ENCODE peak calls at places on chromosomes 4 and X, in nine cellular contexts. One of them, this sample, is unnamed.

GRCh38 chr4:76212851-76213414 is 691 bp downstream of the SCARB2 start:
- DNase-seq in SJSA1: no peak
- DNase-seq in neural progenitor cell: peak
- DNase-seq in AG20443: peak
- DNase-seq in Right ventricle myocardium inferior: no peak
- DNase-seq in fibroblast of villous mesenchyme: peak
- DNase-seq in body of pancreas: no peak
- DNase-seq in MV-4-11: no peak
- DNase-seq in fibroblast of pulmonary artery: no peak
- DNase-seq in this sample: no peak

GRCh38 chrX:13938053-13938765 is 91.5 kb downstream of the GEMIN8 start:
- DNase-seq in SJSA1: no peak
- DNase-seq in neural progenitor cell: peak
- DNase-seq in AG20443: peak
- DNase-seq in Right ventricle myocardium inferior: no peak
- DNase-seq in fibroblast of villous mesenchyme: peak
- DNase-seq in body of pancreas: peak
- DNase-seq in MV-4-11: no peak
- DNase-seq in fibroblast of pulmonary artery: peak
- DNase-seq in this sample: peak

GRCh38 chr4:100093091-100093866 is 97.0 kb downstream of the DDIT4L start:
- DNase-seq in SJSA1: peak
- DNase-seq in neural progenitor cell: peak
- DNase-seq in AG20443: peak
- DNase-seq in Right ventricle myocardium inferior: peak
- DNase-seq in fibroblast of villous mesenchyme: peak
- DNase-seq in body of pancreas: peak
- DNase-seq in MV-4-11: peak
- DNase-seq in fibroblast of pulmonary artery: peak
- DNase-seq in this sample: peak

GRCh38 chr4:105520819-105521790 is 31.3 kb upstream of the ARHGEF38 start:
- DNase-seq in SJSA1: no peak
- DNase-seq in neural progenitor cell: peak
- DNase-seq in AG20443: peak
- DNase-seq in Right ventricle myocardium inferior: no peak
- DNase-seq in fibroblast of villous mesenchyme: peak
- DNase-seq in body of pancreas: peak
- DNase-seq in MV-4-11: no peak
- DNase-seq in fibroblast of pulmonary artery: peak
- DNase-seq in this sample: no peak

GRCh38 chrX:134544614-134545255 is 84.8 kb downstream of the HPRT1 start:
- DNase-seq in SJSA1: no peak
- DNase-seq in neural progenitor cell: peak
- DNase-seq in AG20443: no peak
- DNase-seq in Right ventricle myocardium inferior: peak
- DNase-seq in fibroblast of villous mesenchyme: no peak
- DNase-seq in body of pancreas: peak
- DNase-seq in MV-4-11: no peak
- DNase-seq in fibroblast of pulmonary artery: no peak
- DNase-seq in this sample: peak

GRCh38 chr4:100823066-100823992 is 305.5 kb upstream of the EMCN start:
- DNase-seq in SJSA1: no peak
- DNase-seq in neural progenitor cell: no peak
- DNase-seq in AG20443: no peak
- DNase-seq in Right ventricle myocardium inferior: no peak
- DNase-seq in fibroblast of villous mesenchyme: no peak
- DNase-seq in body of pancreas: no peak
- DNase-seq in MV-4-11: no peak
- DNase-seq in fibroblast of pulmonary artery: peak
- DNase-seq in this sample: no peak

GRCh38 chr4:152605641-152606304 is 69.9 kb upstream of the FBXW7 start:
- DNase-seq in SJSA1: no peak
- DNase-seq in neural progenitor cell: peak
- DNase-seq in AG20443: peak
- DNase-seq in Right ventricle myocardium inferior: no peak
- DNase-seq in fibroblast of villous mesenchyme: peak
- DNase-seq in body of pancreas: no peak
- DNase-seq in MV-4-11: no peak
- DNase-seq in fibroblast of pulmonary artery: peak
- DNase-seq in this sample: no peak

GRCh38 chr4:81954266-81954665 is 419.5 kb downstream of the HNRNPD start:
- DNase-seq in SJSA1: no peak
- DNase-seq in neural progenitor cell: peak
- DNase-seq in AG20443: no peak
- DNase-seq in Right ventricle myocardium inferior: no peak
- DNase-seq in fibroblast of villous mesenchyme: no peak
- DNase-seq in body of pancreas: no peak
- DNase-seq in MV-4-11: no peak
- DNase-seq in fibroblast of pulmonary artery: no peak
- DNase-seq in this sample: no peak

GRCh38 chr4:147957446-147957845 is 225.6 kb downstream of the ARHGAP10 start:
- DNase-seq in SJSA1: no peak
- DNase-seq in neural progenitor cell: no peak
- DNase-seq in AG20443: no peak
- DNase-seq in Right ventricle myocardium inferior: no peak
- DNase-seq in fibroblast of villous mesenchyme: no peak
- DNase-seq in body of pancreas: no peak
- DNase-seq in MV-4-11: no peak
- DNase-seq in fibroblast of pulmonary artery: no peak
- DNase-seq in this sample: no peak

GRCh38 chr4:152309418-152309817 is 226.5 kb downstream of the FBXW7 start:
- DNase-seq in SJSA1: no peak
- DNase-seq in neural progenitor cell: no peak
- DNase-seq in AG20443: no peak
- DNase-seq in Right ventricle myocardium inferior: no peak
- DNase-seq in fibroblast of villous mesenchyme: no peak
- DNase-seq in body of pancreas: no peak
- DNase-seq in MV-4-11: no peak
- DNase-seq in fibroblast of pulmonary artery: no peak
- DNase-seq in this sample: no peak

GRCh38 chr4:5776510-5776909 is 65.5 kb downstream of the EVC start:
- DNase-seq in SJSA1: no peak
- DNase-seq in neural progenitor cell: no peak
- DNase-seq in AG20443: no peak
- DNase-seq in Right ventricle myocardium inferior: no peak
- DNase-seq in fibroblast of villous mesenchyme: no peak
- DNase-seq in body of pancreas: no peak
- DNase-seq in MV-4-11: no peak
- DNase-seq in fibroblast of pulmonary artery: no peak
- DNase-seq in this sample: no peak

GRCh38 chr4:105186701-105187158 is 40.1 kb downstream of the TET2 start:
- DNase-seq in SJSA1: no peak
- DNase-seq in neural progenitor cell: no peak
- DNase-seq in AG20443: no peak
- DNase-seq in Right ventricle myocardium inferior: no peak
- DNase-seq in fibroblast of villous mesenchyme: peak
- DNase-seq in body of pancreas: no peak
- DNase-seq in MV-4-11: no peak
- DNase-seq in fibroblast of pulmonary artery: peak
- DNase-seq in this sample: peak

GRCh38 chr4:2871911-2872310 is 28.3 kb downstream of the ADD1 start:
- DNase-seq in SJSA1: no peak
- DNase-seq in neural progenitor cell: no peak
- DNase-seq in AG20443: no peak
- DNase-seq in Right ventricle myocardium inferior: no peak
- DNase-seq in fibroblast of villous mesenchyme: no peak
- DNase-seq in body of pancreas: no peak
- DNase-seq in MV-4-11: peak
- DNase-seq in fibroblast of pulmonary artery: no peak
- DNase-seq in this sample: no peak

GRCh38 chr4:65668201-65669007 is 1.9 kb downstream of the EPHA5 start:
- DNase-seq in SJSA1: peak
- DNase-seq in neural progenitor cell: peak
- DNase-seq in AG20443: peak
- DNase-seq in Right ventricle myocardium inferior: peak
- DNase-seq in fibroblast of villous mesenchyme: peak
- DNase-seq in body of pancreas: peak
- DNase-seq in MV-4-11: no peak
- DNase-seq in fibroblast of pulmonary artery: peak
- DNase-seq in this sample: peak

GRCh38 chrX:155767101-155767878 is 113.9 kb upstream of the VAMP7 start:
- DNase-seq in SJSA1: peak
- DNase-seq in neural progenitor cell: peak
- DNase-seq in AG20443: peak
- DNase-seq in Right ventricle myocardium inferior: peak
- DNase-seq in fibroblast of villous mesenchyme: peak
- DNase-seq in body of pancreas: peak
- DNase-seq in MV-4-11: peak
- DNase-seq in fibroblast of pulmonary artery: peak
- DNase-seq in this sample: peak

GRCh38 chr4:78242071-78242470 is 184.9 kb downstream of the FRAS1 start:
- DNase-seq in SJSA1: no peak
- DNase-seq in neural progenitor cell: no peak
- DNase-seq in AG20443: peak
- DNase-seq in Right ventricle myocardium inferior: no peak
- DNase-seq in fibroblast of villous mesenchyme: no peak
- DNase-seq in body of pancreas: no peak
- DNase-seq in MV-4-11: no peak
- DNase-seq in fibroblast of pulmonary artery: no peak
- DNase-seq in this sample: no peak

GRCh38 chrX:87409113-87409841 is 108.3 kb upstream of the KLHL4 start:
- DNase-seq in SJSA1: peak
- DNase-seq in neural progenitor cell: no peak
- DNase-seq in AG20443: no peak
- DNase-seq in Right ventricle myocardium inferior: peak
- DNase-seq in fibroblast of villous mesenchyme: peak
- DNase-seq in body of pancreas: peak
- DNase-seq in MV-4-11: peak
- DNase-seq in fibroblast of pulmonary artery: peak
- DNase-seq in this sample: peak

GRCh38 chr4:19224820-19225219 is 1026.9 kb upstream of the SLIT2 start:
- DNase-seq in SJSA1: no peak
- DNase-seq in neural progenitor cell: peak
- DNase-seq in AG20443: peak
- DNase-seq in Right ventricle myocardium inferior: no peak
- DNase-seq in fibroblast of villous mesenchyme: peak
- DNase-seq in body of pancreas: no peak
- DNase-seq in MV-4-11: no peak
- DNase-seq in fibroblast of pulmonary artery: peak
- DNase-seq in this sample: no peak

GRCh38 chr4:163755013-163755412 is 260.5 kb downstream of the TMA16 start:
- DNase-seq in SJSA1: no peak
- DNase-seq in neural progenitor cell: peak
- DNase-seq in AG20443: no peak
- DNase-seq in Right ventricle myocardium inferior: no peak
- DNase-seq in fibroblast of villous mesenchyme: peak
- DNase-seq in body of pancreas: no peak
- DNase-seq in MV-4-11: peak
- DNase-seq in fibroblast of pulmonary artery: no peak
- DNase-seq in this sample: no peak

GRCh38 chr4:41709844-41710481 is 38.6 kb downstream of the PHOX2B start:
- DNase-seq in SJSA1: peak
- DNase-seq in neural progenitor cell: no peak
- DNase-seq in AG20443: peak
- DNase-seq in Right ventricle myocardium inferior: no peak
- DNase-seq in fibroblast of villous mesenchyme: peak
- DNase-seq in body of pancreas: no peak
- DNase-seq in MV-4-11: no peak
- DNase-seq in fibroblast of pulmonary artery: peak
- DNase-seq in this sample: no peak